ENCODE peak calls at places on chromosomes 3 and 15, in five cellular contexts. B is amniotic epithelial cell, W is activated T-helper 1 cell treated with Interleukin-2 at 50 U/mL for 16 hours, H is HFFc6, G is A549. I is an unnamed sample.

GRCh38 chr3:23685484-23686258 is 120.1 kb upstream of the UBE2E1 start:
- DNase-seq in B (peak), W (no peak), H (peak), G (peak), I (peak)

GRCh38 chr3:124859025-124859424 is 28.1 kb downstream of the ITGB5 start:
- DNase-seq in B (peak), W (no peak), H (peak), G (peak), I (no peak)

GRCh38 chr15:43930556-43930955 is 103.8 kb downstream of the WDR76 start:
- DNase-seq in B (no peak), W (no peak), H (no peak), G (no peak), I (no peak)

GRCh38 chr3:183664913-183665381 is 29.5 kb downstream of the KLHL24 start:
- DNase-seq in B (peak), W (no peak), H (peak), G (no peak), I (no peak)

GRCh38 chr3:194327030-194327413 is 24.1 kb downstream of the CPN2 start:
- DNase-seq in B (peak), W (no peak), H (no peak), G (no peak), I (no peak)

GRCh38 chr3:143644370-143645089 is 203.7 kb downstream of the SLC9A9 start:
- DNase-seq in B (peak), W (no peak), H (peak), G (peak), I (no peak)

GRCh38 chr15:88792342-88793282 is 10.6 kb upstream of the ACAN start:
- DNase-seq in B (no peak), W (no peak), H (no peak), G (no peak), I (no peak)

GRCh38 chr3:146129750-146130149 is 31.2 kb downstream of the PLOD2 start:
- DNase-seq in B (no peak), W (no peak), H (no peak), G (no peak), I (no peak)

GRCh38 chr3:100915706-100916105 is 77.5 kb downstream of the ABI3BP start:
- DNase-seq in B (no peak), W (no peak), H (no peak), G (no peak), I (no peak)

GRCh38 chr3:8660271-8660731 is 15.7 kb upstream of the SSUH2 start:
- DNase-seq in B (peak), W (no peak), H (no peak), G (no peak), I (no peak)

GRCh38 chr3:197154-197855 is 742 bp downstream of the CHL1 start:
- DNase-seq in B (no peak), W (no peak), H (no peak), G (peak), I (no peak)

I was measured in ascending aorta.